ENCODE peak calls at places on chromosomes 16 and 17, in seven cellular contexts. H, I, J, A, S, M and F are unnamed samples.

GRCh38 chr16:84462296-84463210 is 41.9 kb downstream of the MEAK7 start:
- DNase-seq in H (no peak), I (no peak), S (no peak), M (no peak), A (no peak), J (no peak), F (no peak)

GRCh38 chr16:81589975-81590650 is 145.5 kb downstream of the CMIP start:
- DNase-seq in J (no peak), I (no peak), A (no peak), H (no peak), M (no peak), S (no peak), F (no peak)

GRCh38 chr16:72013389-72013788 is 4.8 kb downstream of the DHODH start:
- DNase-seq in M (no peak), I (no peak), H (no peak), J (no peak), S (no peak), A (peak; percentile 38), F (no peak)

GRCh38 chr17:47251421-47251940 is 2.1 kb upstream of the ITGB3 start:
- DNase-seq in J (no peak), H (no peak), S (no peak), A (no peak), I (no peak), M (no peak), F (no peak)

GRCh38 chr17:2222301-2222700 is 81.3 kb downstream of the SMG6 start:
- DNase-seq in I (no peak), S (no peak), J (no peak), A (no peak), M (no peak), H (no peak), F (no peak)

GRCh38 chr17:1871743-1872142 is 41.9 kb downstream of the RPA1 start:
- DNase-seq in M (no peak), J (no peak), I (no peak), S (no peak), H (no peak), A (no peak), F (no peak)

GRCh38 chr16:70331588-70332358 is 14.9 kb upstream of the DDX19A start:
- DNase-seq in A (peak; percentile 33), I (no peak), J (no peak), S (no peak), H (no peak), M (no peak), F (no peak)

GRCh38 chr16:30032083-30032819 is 1.2 kb upstream of the TLCD3B start:
- DNase-seq in H (peak; percentile 88), M (peak; percentile 82), S (no peak), A (peak; percentile 84), I (peak; percentile 83), J (peak; percentile 58), F (peak; percentile 51)

GRCh38 chr17:48427598-48427997 is 2.4 kb downstream of the SKAP1 start:
- DNase-seq in A (peak; percentile 76), I (no peak), J (no peak), H (no peak), S (no peak), M (no peak), F (no peak)

GRCh38 chr17:7992516-7992915 is 9.9 kb upstream of the GUCY2D start:
- DNase-seq in H (no peak), I (no peak), A (no peak), S (no peak), M (no peak), J (no peak), F (no peak)

GRCh38 chr17:43936434-43936833 is 5.8 kb downstream of the PPY start:
- DNase-seq in H (no peak), S (no peak), M (no peak), A (no peak), I (no peak), J (no peak), F (no peak)

GRCh38 chr17:48500435-48501426 is 30.1 kb downstream of the HOXB1 start:
- DNase-seq in M (no peak), S (no peak), J (no peak), H (no peak), A (peak; percentile 86), I (no peak), F (no peak)

GRCh38 chr16:15708096-15708495 is 58.1 kb downstream of the NDE1 start:
- DNase-seq in A (peak; percentile 51), I (no peak), M (no peak), H (no peak), S (no peak), J (no peak), F (no peak)

GRCh38 chr17:63497708-63498483 is 21.0 kb downstream of the ACE start:
- DNase-seq in J (peak; percentile 24), S (no peak), H (no peak), A (peak; percentile 30), M (peak; percentile 62), I (peak; percentile 78), F (peak; percentile 81)

GRCh38 chr17:27323538-27324212 is 29.8 kb downstream of the WSB1 start:
- DNase-seq in J (no peak), I (no peak), H (no peak), M (peak; percentile 77), A (peak; percentile 77), S (no peak), F (peak; percentile 53)

GRCh38 chr17:43018008-43018853 is 4.0 kb downstream of the VAT1 start:
- DNase-seq in S (no peak), I (peak; percentile 82), H (no peak), M (no peak), J (no peak), A (no peak), F (no peak)

GRCh38 chr17:16214190-16215001 is 938 bp downstream of the NCOR1 start:
- DNase-seq in S (no peak), M (no peak), J (no peak), H (no peak), A (no peak), I (no peak), F (no peak)

GRCh38 chr16:67892899-67893790 is at the start of gene PSKH1:
- DNase-seq in H (peak; percentile 96), M (peak; percentile 95), I (peak; percentile 100), A (peak; percentile 97), J (peak; percentile 88), S (peak; percentile 74), F (peak; percentile 93)

GRCh38 chr16:67893791-67894399 is 841 bp downstream of the PSKH1 start:
- DNase-seq in S (no peak), J (no peak), A (peak; percentile 39), H (no peak), I (no peak), M (peak; percentile 60), F (no peak)

GRCh38 chr16:67900156-67900555 is 7.1 kb downstream of the PSKH1 start:
- DNase-seq in A (no peak), M (no peak), J (no peak), I (no peak), S (no peak), H (no peak), F (no peak)

GRCh38 chr16:67901734-67902133 is 8.7 kb downstream of the PSKH1 start:
- DNase-seq in S (no peak), M (peak; percentile 59), A (no peak), H (no peak), I (no peak), J (no peak), F (no peak)

DNA sequence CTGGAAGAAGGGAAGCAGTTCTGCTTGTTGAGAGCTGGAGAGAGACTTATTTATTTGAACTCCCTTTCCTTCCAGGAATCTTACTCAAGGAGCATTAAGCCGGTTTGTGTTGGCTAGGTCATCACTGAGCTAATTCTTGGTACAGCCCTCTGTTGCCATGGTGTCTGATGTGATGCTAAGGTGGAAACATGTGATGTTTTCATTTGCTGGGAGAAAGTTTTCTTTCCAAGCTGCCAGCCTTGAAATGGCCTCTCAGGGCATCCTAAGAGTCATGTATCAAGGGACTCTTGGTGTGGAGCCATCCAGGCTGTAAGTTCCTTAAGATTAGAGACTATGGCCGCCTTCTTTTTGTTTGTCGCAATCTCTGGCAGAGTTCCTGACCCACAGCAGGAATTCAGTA is 4.2 kb downstream of the PSKH1 start:
- DNase-seq in A (no peak), I (no peak), M (no peak), S (no peak), J (no peak), H (no peak), F (no peak)
- TF ChIP-seq YY1 in A (no peak), I (no peak), M (no peak), S (no peak), J (no peak), H (no peak), F (no peak)

GRCh38 chr17:49715221-49715620 is 7.5 kb upstream of the SLC35B1 start:
- DNase-seq in H (no peak), I (no peak), S (no peak), A (no peak), J (no peak), M (no peak), F (no peak)
- TF ChIP-seq YY1 in H (no peak), I (no peak), S (no peak), A (no peak), J (no peak), M (no peak), F (no peak)

DNA sequence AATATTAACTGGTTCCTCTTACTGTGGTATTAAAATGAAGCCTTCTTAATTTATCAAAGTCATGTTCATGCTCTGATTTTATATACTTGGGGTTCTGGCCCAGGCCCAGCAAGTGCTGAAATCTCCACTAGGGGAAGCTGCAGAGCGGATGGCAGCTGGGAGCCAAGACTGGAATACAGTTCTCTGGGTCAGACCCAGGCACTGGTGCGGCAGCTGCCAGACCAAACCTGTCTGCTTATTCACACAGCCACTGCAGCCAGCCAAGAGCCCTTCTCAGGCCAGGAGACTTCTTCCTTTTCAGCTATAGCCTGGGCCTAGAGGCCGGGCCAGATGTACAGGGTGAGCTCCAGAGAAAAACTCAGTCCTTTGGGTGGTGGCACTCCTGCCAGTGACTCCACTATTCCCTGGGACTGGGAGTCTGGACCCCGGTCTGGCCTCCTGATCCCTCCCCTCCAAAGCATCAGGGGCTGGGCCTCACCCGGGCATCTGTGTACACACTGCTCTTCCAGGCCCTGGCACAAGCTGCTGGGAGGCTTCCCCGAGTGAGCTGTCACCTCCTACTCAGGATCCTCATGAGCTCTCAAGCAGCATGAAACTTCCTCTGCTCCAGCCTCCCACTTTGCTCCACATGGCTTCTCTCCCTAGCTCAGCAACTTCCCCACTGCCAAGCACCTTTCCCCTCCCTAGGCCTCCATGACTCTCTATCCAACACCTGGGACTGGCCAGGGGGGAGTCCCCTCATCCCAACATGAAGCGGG is 24.4 kb downstream of the ATP6V0D1 start:
- DNase-seq in S (no peak), A (no peak), I (peak; percentile 51), J (no peak), M (no peak), H (no peak), F (no peak)
- TF ChIP-seq YY1 in S (no peak), A (no peak), I (no peak), J (no peak), M (no peak), H (no peak), F (no peak)

GRCh38 chr17:77286391-77286640 is 145.5 kb downstream of the SEC14L1 start:
- DNase-seq in H (no peak), I (no peak), M (no peak), A (no peak), S (no peak), J (no peak), F (no peak)

GRCh38 chr17:77288115-77288619 is 147.4 kb downstream of the SEC14L1 start:
- DNase-seq in H (no peak), S (no peak), I (no peak), J (no peak), A (no peak), M (no peak), F (no peak)

GRCh38 chr17:77285594-77286390 is 145.0 kb downstream of the SEC14L1 start:
- DNase-seq in A (no peak), I (peak; percentile 47), J (no peak), S (no peak), M (peak; percentile 70), H (no peak), F (no peak)

GRCh38 chr17:77286641-77287431 is 146.1 kb downstream of the SEC14L1 start:
- DNase-seq in I (peak; percentile 88), M (peak; percentile 100), H (no peak), S (no peak), J (peak; percentile 73), A (peak; percentile 31), F (no peak)

GRCh38 chr17:77287432-77288068 is 146.8 kb downstream of the SEC14L1 start:
- DNase-seq in M (peak; percentile 65), S (no peak), H (no peak), A (no peak), I (peak; percentile 80), J (peak; percentile 92), F (no peak)
- TF ChIP-seq YY1 in M (no peak), S (no peak), H (no peak), A (no peak), I (peak; percentile 37), J (peak; percentile 37), F (no peak)